ENCODE peak calls at places on chromosome 15, in four cellular contexts. P is cardiac fibroblast; E is activated T-helper 1 cell treated with anti-CD3 and anti-CD28 coated beads, Interleukin-2, amount 50 U/mL, for 16 hours; A is HEK293T. B is an unnamed sample.

GRCh38 chr15:56077071-56077470 is 83.7 kb upstream of the NEDD4 start:
- DNase-seq in A (no peak), P (no peak), E (no peak), B (no peak)

GRCh38 chr15:52331490-52332240 is 36.1 kb upstream of the MYO5C start:
- DNase-seq in A (peak), E (no peak), P (peak), B (no peak)

GRCh38 chr15:37122703-37123102 is 22.4 kb upstream of the MEIS2 start:
- DNase-seq in P (no peak), A (no peak), E (no peak), B (no peak)

GRCh38 chr15:42032376-42033213 is 11.8 kb upstream of the PLA2G4E start:
- DNase-seq in E (no peak), A (no peak), P (no peak), B (no peak)

GRCh38 chr15:101538177-101538576 is 48.7 kb upstream of the PCSK6 start:
- DNase-seq in A (no peak), P (no peak), E (no peak), B (no peak)

GRCh38 chr15:75661041-75661778 is 13.5 kb downstream of the SNX33 start:
- DNase-seq in E (no peak), P (peak), A (no peak), B (no peak)

GRCh38 chr15:63135804-63136203 is 14.1 kb downstream of the LACTB start:
- DNase-seq in P (peak), A (no peak), E (no peak), B (no peak)

GRCh38 chr15:40917585-40917984 is 11.6 kb upstream of the DLL4 start:
- DNase-seq in E (no peak), A (no peak), P (no peak), B (no peak)

GRCh38 chr15:27250223-27250622 is 279.2 kb downstream of the GABRG3 start:
- DNase-seq in A (no peak), P (no peak), E (no peak), B (no peak)

GRCh38 chr15:83064859-83065258 is 2.2 kb downstream of the BTBD1 start:
- DNase-seq in A (no peak), P (peak), E (no peak), B (no peak)

GRCh38 chr15:51737538-51738305 is at the start of gene LYSMD2:
- DNase-seq in E (peak), P (peak), A (no peak), B (no peak)

GRCh38 chr15:89514596-89515406 is 18.4 kb upstream of the RHCG start:
- DNase-seq in E (no peak), A (no peak), P (peak), B (no peak)

GRCh38 chr15:38526158-38526557 is 38.5 kb downstream of the RASGRP1 start:
- DNase-seq in P (no peak), A (no peak), E (no peak), B (no peak)

GRCh38 chr15:69593981-69594966 is 141.7 kb downstream of the RPLP1 start:
- DNase-seq in P (peak), A (no peak), E (no peak), B (no peak)

GRCh38 chr15:60583946-60584345 is 105.0 kb upstream of the ICE2 start:
- DNase-seq in E (no peak), A (no peak), P (no peak), B (no peak)

GRCh38 chr15:71329509-71330260 is 214.4 kb downstream of the THSD4 start:
- DNase-seq in P (peak), E (no peak), A (no peak), B (no peak)

GRCh38 chr15:59993041-59993750 is 10.9 kb upstream of the FOXB1 start:
- DNase-seq in P (no peak), A (no peak), E (no peak), B (no peak)

GRCh38 chr15:60695713-60696522 is 217.0 kb upstream of the ICE2 start:
- DNase-seq in E (no peak), A (no peak), P (peak), B (no peak)

GRCh38 chr15:41961014-41961518 is 11.3 kb downstream of the EHD4 start:
- DNase-seq in A (no peak), P (peak), E (no peak), B (no peak)

GRCh38 chr15:39250460-39251186 is 330.3 kb upstream of the THBS1 start:
- DNase-seq in A (no peak), E (no peak), P (peak), B (no peak)

GRCh38 chr15:58179206-58179605 is 41.0 kb downstream of the AQP9 start:
- DNase-seq in E (no peak), P (peak), A (no peak), B (no peak)

GRCh38 chr15:72086010-72086697 is 31.8 kb downstream of the MYO9A start:
- DNase-seq in E (no peak), P (no peak), A (no peak), B (no peak)

GRCh38 chr15:43989938-43990337 is 163.1 kb downstream of the WDR76 start:
- DNase-seq in E (no peak), A (no peak), P (no peak), B (no peak)

GRCh38 chr15:64460737-64461576 is 579 bp downstream of the ZNF609 start:
- DNase-seq in A (peak), E (no peak), P (peak), B (peak)

GRCh38 chr15:88878720-88879184 is 16.6 kb downstream of the HAPLN3 start:
- DNase-seq in P (peak), A (peak), E (no peak), B (no peak)

GRCh38 chr15:28989239-28989830 is 103.6 kb downstream of the APBA2 start:
- DNase-seq in P (no peak), E (no peak), A (peak), B (peak)

GRCh38 chr15:57595011-57595866 is 3.5 kb downstream of the MYZAP start:
- DNase-seq in A (no peak), P (no peak), E (no peak), B (no peak)

GRCh38 chr15:99343836-99344551 is 92.7 kb downstream of the LRRC28 start:
- DNase-seq in A (peak), P (peak), E (peak), B (no peak)

GRCh38 chr15:68349173-68349572 is 71.6 kb downstream of the FEM1B start:
- DNase-seq in E (no peak), A (no peak), P (no peak), B (no peak)

GRCh38 chr15:28945626-28946215 is 59.9 kb downstream of the APBA2 start:
- DNase-seq in E (no peak), P (no peak), A (no peak), B (no peak)

GRCh38 chr15:62769604-62770003 is 272.9 kb upstream of the TPM1 start:
- DNase-seq in A (no peak), P (peak), E (no peak), B (no peak)

GRCh38 chr15:81939604-81940440 is 106.0 kb downstream of the MEX3B start:
- DNase-seq in E (no peak), A (peak), P (peak), B (no peak)

B was measured in caudate nucleus.